ENCODE peak calls at places on chromosome 15, in four cellular contexts. W is left ventricle myocardium inferior; S is effector memory CD4-positive, alpha-beta T cell; X is uterus. K is an unnamed sample.

GRCh38 chr15:57149196-57149595 is 227.1 kb upstream of the CGNL1 start:
- DNase-seq in X (no peak), W (no peak), S (no peak), K (no peak)

GRCh38 chr15:50872832-50873231 is 35.7 kb upstream of the AP4E1 start:
- DNase-seq in X (no peak), W (no peak), S (no peak), K (no peak)

GRCh38 chr15:63076136-63077005 is 33.8 kb downstream of the TPM1 start:
- DNase-seq in S (no peak), W (no peak), X (no peak), K (no peak)

GRCh38 chr15:85582076-85582718 is 201.8 kb downstream of the AKAP13 start:
- DNase-seq in S (peak; percentile 52), X (peak; percentile 42), W (no peak), K (no peak)

GRCh38 chr15:67296684-67297083 is 42.1 kb downstream of the IQCH start:
- DNase-seq in W (no peak), S (no peak), X (no peak), K (no peak)

GRCh38 chr15:48650931-48651330 is 5.4 kb upstream of the FBN1 start:
- DNase-seq in X (no peak), W (no peak), S (no peak), K (no peak)

GRCh38 chr15:80887148-80887547 is 102.5 kb downstream of the MESD start:
- DNase-seq in S (no peak), W (no peak), X (no peak), K (no peak)

GRCh38 chr15:40803688-40804087 is 3.2 kb upstream of the ZFYVE19 start:
- DNase-seq in X (no peak), S (no peak), W (no peak), K (no peak)

GRCh38 chr15:32957219-32957618 is 237.3 kb downstream of the FMN1 start:
- DNase-seq in W (no peak), X (no peak), S (no peak), K (no peak)

GRCh38 chr15:45111390-45112142 is 2.4 kb downstream of the DUOX2 start:
- DNase-seq in W (no peak), S (no peak), X (no peak), K (no peak)

GRCh38 chr15:100650685-100651084 is 48.3 kb downstream of the ASB7 start:
- DNase-seq in X (no peak), S (no peak), W (no peak), K (no peak)

GRCh38 chr15:78405336-78405924 is 32.6 kb upstream of the IREB2 start:
- DNase-seq in X (no peak), S (no peak), W (no peak), K (no peak)

GRCh38 chr15:90231028-90232017 is 2.4 kb downstream of the CIB1 start:
- DNase-seq in W (no peak), X (no peak), S (peak; percentile 83), K (no peak)

GRCh38 chr15:34182942-34183341 is 27.0 kb downstream of the KATNBL1 start:
- DNase-seq in W (no peak), X (no peak), S (no peak), K (no peak)

GRCh38 chr15:98983333-98983732 is 24.3 kb downstream of the PGPEP1L start:
- DNase-seq in W (no peak), S (no peak), X (peak; percentile 54), K (peak; percentile 63)

GRCh38 chr15:65785151-65785550 is 6.9 kb downstream of the DENND4A start:
- DNase-seq in X (no peak), W (no peak), S (no peak), K (no peak)
- H3K9me3 ChIP-seq in X (no peaks in the 10 kb centered on the region), W (no peaks in the 10 kb centered on the region), S (no peaks in the 10 kb centered on the region), K (no peaks in the 10 kb centered on the region)

GRCh38 chr15:25250906-25251622 is 187.8 kb downstream of the UBE3A start:
- DNase-seq in S (no peak), X (no peak), W (peak; percentile 4), K (no peak)
- H3K9me3 ChIP-seq in S (no peaks in the 10 kb centered on the region), X (peaks cover 2% of the 10 kb centered on the region), W (peaks cover 57% of the 10 kb centered on the region), K (no peaks in the 10 kb centered on the region)

GRCh38 chr15:43361313-43361903 is 9.4 kb downstream of the ZSCAN29 start:
- DNase-seq in S (no peak), X (no peak), W (no peak), K (no peak)
- H3K9me3 ChIP-seq in S (peaks cover 15% of the 10 kb centered on the region), X (peaks cover 41% of the 10 kb centered on the region), W (peaks cover 88% of the 10 kb centered on the region), K (peaks cover 81% of the 10 kb centered on the region)

GRCh38 chr15:26451995-26452394 is 320.9 kb downstream of the GABRB3 start:
- DNase-seq in W (no peak), S (no peak), X (no peak), K (no peak)
- H3K9me3 ChIP-seq in W (peaks cover 4% of the 10 kb centered on the region), S (peaks cover 3% of the 10 kb centered on the region), X (no peaks in the 10 kb centered on the region), K (no peaks in the 10 kb centered on the region)

K was measured in heart right ventricle.